ENCODE peak calls at places on chromosomes 4 and X, in four cellular contexts. V is GM03348, U is caudate nucleus, O is heart left ventricle. L is an unnamed sample.

GRCh38 chrX:10160221-10160620 is 3.4 kb downstream of the CLCN4 start:
- DNase-seq in V (no peak), O (no peak), U (no peak), L (no peak)

GRCh38 chr4:77819409-77819835 is 254 bp upstream of the CNOT6L start:
- DNase-seq in O (no peak), V (peak), U (peak), L (peak)

GRCh38 chrX:10045327-10046000 is 78.3 kb downstream of the CLDN34 start:
- DNase-seq in V (peak), U (no peak), O (peak), L (peak)

GRCh38 chr4:2266181-2266580 is 4.3 kb upstream of the MXD4 start:
- DNase-seq in O (peak), U (no peak), V (peak), L (peak)

GRCh38 chr4:105992641-105993305 is 97.5 kb downstream of the NPNT start:
- DNase-seq in V (no peak), U (no peak), O (no peak), L (no peak)

GRCh38 chrX:77617206-77617605 is 168.8 kb downstream of the ATRX start:
- DNase-seq in V (no peak), U (no peak), O (no peak), L (no peak)

GRCh38 chr4:140037353-140038030 is 116.5 kb downstream of the MAML3 start:
- DNase-seq in U (no peak), O (no peak), V (peak), L (no peak)

GRCh38 chr4:82748781-82749504 is 49.7 kb downstream of the SCD5 start:
- DNase-seq in U (no peak), V (no peak), O (no peak), L (no peak)

GRCh38 chr4:101793397-101793796 is 2.9 kb downstream of the BANK1 start:
- DNase-seq in U (no peak), V (no peak), O (no peak), L (no peak)

GRCh38 chr4:105061720-105062119 is 85.0 kb upstream of the TET2 start:
- DNase-seq in V (no peak), U (no peak), O (no peak), L (no peak)

GRCh38 chr4:102759835-102760644 is 728 bp downstream of the MANBA start:
- DNase-seq in V (peak), O (no peak), U (peak), L (no peak)

GRCh38 chrX:7111518-7111917 is 36.0 kb upstream of the STS start:
- DNase-seq in V (no peak), U (no peak), O (no peak), L (no peak)

GRCh38 chr4:109303141-109303499 is 662 bp upstream of the COL25A1 start:
- DNase-seq in O (peak), V (peak), U (no peak), L (no peak)

GRCh38 chrX:17369294-17369693 is 5.7 kb upstream of the NHS start:
- DNase-seq in V (no peak), O (no peak), U (no peak), L (no peak)

GRCh38 chr4:37073226-37073840 is 171.2 kb upstream of the NWD2 start:
- DNase-seq in O (no peak), U (no peak), V (no peak), L (no peak)

GRCh38 chr4:40842318-40842717 is 92.6 kb downstream of the NSUN7 start:
- DNase-seq in U (no peak), V (no peak), O (peak), L (no peak)

GRCh38 chr4:39987505-39987904 is 9.8 kb upstream of the PDS5A start:
- DNase-seq in V (no peak), O (no peak), U (no peak), L (no peak)

GRCh38 chrX:79364306-79364705 is 2.8 kb downstream of the ITM2A start:
- DNase-seq in U (no peak), O (no peak), V (no peak), L (no peak)

GRCh38 chrX:111353810-111354209 is 58.2 kb downstream of the DCX start:
- DNase-seq in V (no peak), O (no peak), U (no peak), L (no peak)

GRCh38 chr4:41212221-41213203 is 1.8 kb downstream of the APBB2 start:
- DNase-seq in O (peak), V (peak), U (peak), L (no peak)

GRCh38 chr4:27176881-27177280 is 316.2 kb downstream of the STIM2 start:
- DNase-seq in U (no peak), O (no peak), V (no peak), L (no peak)

GRCh38 chrX:52852110-52852872 is 15.6 kb downstream of the XAGE3 start:
- DNase-seq in U (no peak), O (no peak), V (peak), L (no peak)

GRCh38 chr4:151276787-151277557 is at the start of gene PRSS48:
- DNase-seq in U (peak), O (peak), V (peak), L (peak)

GRCh38 chr4:125123710-125124109 is 191.0 kb upstream of the FAT4 start:
- DNase-seq in O (no peak), U (no peak), V (peak), L (no peak)

GRCh38 chr4:163568835-163569234 is 74.3 kb downstream of the TMA16 start:
- DNase-seq in O (no peak), V (no peak), U (no peak), L (no peak)

GRCh38 chr4:41437264-41437566 is 100.7 kb upstream of the LIMCH1 start:
- DNase-seq in O (no peak), U (no peak), V (no peak), L (no peak)

GRCh38 chrX:107429090-107429489 is 20.4 kb upstream of the FRMPD3 start:
- DNase-seq in O (no peak), V (no peak), U (no peak), L (no peak)

GRCh38 chr4:104015680-104016079 is 295.9 kb upstream of the TACR3 start:
- DNase-seq in U (no peak), O (no peak), V (no peak), L (no peak)

GRCh38 chr4:144591401-144591800 is 54.6 kb upstream of the HHIP start:
- DNase-seq in V (peak), O (peak), U (no peak), L (no peak)

GRCh38 chr4:16926214-16926613 is 27.8 kb upstream of the LDB2 start:
- DNase-seq in U (no peak), V (no peak), O (no peak), L (no peak)

GRCh38 chrX:134338527-134338926 is 101.5 kb downstream of the CCDC160 start:
- DNase-seq in U (no peak), V (no peak), O (no peak), L (no peak)

GRCh38 chr4:7680106-7680505 is 245.4 kb upstream of the PSAPL1 start:
- DNase-seq in O (no peak), U (no peak), V (no peak), L (no peak)

GRCh38 chr4:4761128-4761991 is 98.1 kb upstream of the MSX1 start:
- DNase-seq in U (no peak), V (no peak), O (no peak), L (no peak)

GRCh38 chrX:74118503-74118902 is 185.5 kb upstream of the ZCCHC13 start:
- DNase-seq in U (no peak), V (no peak), O (no peak), L (no peak)

GRCh38 chr4:25621027-25621930 is 34.4 kb upstream of the SLC34A2 start:
- DNase-seq in U (no peak), O (no peak), V (no peak), L (no peak)